ENCODE peak calls at places on chromosome 11, in eight cellular contexts. N is mucosa of gallbladder, Y is spleen, I is cardiac fibroblast, W is type B pancreatic cell, E is SHP77, T is right atrium auricular region, U is cardiac muscle cell. X is an unnamed sample.

GRCh38 chr11:117743121-117743815 is 53.7 kb downstream of the DSCAML1 start:
- DNase-seq in I (no peak), Y (peak; percentile 64), E (no peak), W (no peak), U (no peak), N (no peak), T (no peak), X (no peak)

GRCh38 chr11:102564110-102564509 is 33.6 kb upstream of the MMP7 start:
- DNase-seq in I (peak; percentile 12), N (no peak), W (no peak), E (no peak), T (no peak), U (peak; percentile 36), Y (no peak), X (peak; percentile 59)

GRCh38 chr11:6468712-6469495 is 4.8 kb downstream of the TRIM3 start:
- DNase-seq in I (peak; percentile 96), W (peak; percentile 83), Y (peak; percentile 87), U (peak; percentile 97), E (peak; percentile 32), T (peak; percentile 91), N (peak; percentile 94), X (peak; percentile 97)

GRCh38 chr11:22193348-22194051 is 615 bp downstream of the ANO5 start:
- DNase-seq in E (no peak), I (no peak), W (no peak), Y (peak; percentile 73), U (no peak), N (peak; percentile 10), T (no peak), X (peak; percentile 3)

GRCh38 chr11:13963949-13964770 is 1.6 kb downstream of the SPON1 start:
- DNase-seq in W (no peak), E (no peak), Y (no peak), U (no peak), T (no peak), N (peak; percentile 42), I (no peak), X (no peak)

GRCh38 chr11:2208691-2209369 is 37.2 kb upstream of the TH start:
- DNase-seq in N (peak; percentile 19), E (no peak), U (no peak), Y (peak; percentile 64), I (no peak), W (peak; percentile 68), T (peak; percentile 26), X (no peak)

GRCh38 chr11:126561327-126561893 is 205.9 kb downstream of the ST3GAL4 start:
- DNase-seq in T (no peak), N (peak; percentile 49), Y (no peak), U (peak; percentile 75), I (peak; percentile 71), E (no peak), W (no peak), X (peak; percentile 51)

GRCh38 chr11:77019976-77020591 is 14.1 kb upstream of the B3GNT6 start:
- DNase-seq in T (no peak), Y (no peak), U (peak; percentile 32), W (no peak), E (no peak), N (no peak), I (peak; percentile 17), X (peak; percentile 77)

GRCh38 chr11:115613004-115613403 is 108.8 kb upstream of the CADM1 start:
- DNase-seq in Y (no peak), E (no peak), I (no peak), U (no peak), T (no peak), N (no peak), W (no peak), X (no peak)

GRCh38 chr11:120182790-120183491 is 27.9 kb upstream of the OAF start:
- DNase-seq in U (no peak), E (peak; percentile 6), W (peak; percentile 62), T (peak; percentile 63), Y (peak; percentile 45), N (peak; percentile 29), I (peak; percentile 37), X (no peak)

GRCh38 chr11:120185678-120186407 is 25.0 kb upstream of the OAF start:
- DNase-seq in W (peak; percentile 49), I (no peak), U (no peak), T (no peak), Y (peak; percentile 45), N (no peak), E (no peak), X (no peak)

GRCh38 chr11:877565-877964 is 33.0 kb downstream of the CHID1 start:
- DNase-seq in N (no peak), U (no peak), I (no peak), Y (no peak), E (peak; percentile 4), W (no peak), T (no peak), X (no peak)

GRCh38 chr11:97893612-97894011 is 1127.1 kb upstream of the CNTN5 start:
- DNase-seq in U (no peak), I (no peak), T (no peak), E (peak; percentile 22), N (no peak), Y (no peak), W (no peak), X (no peak)

GRCh38 chr11:69702239-69702668 is 1.6 kb downstream of the FGF19 start:
- DNase-seq in I (no peak), E (no peak), U (no peak), Y (peak; percentile 35), W (peak; percentile 73), T (no peak), N (no peak), X (no peak)

GRCh38 chr11:64591257-64592233 is 525 bp downstream of the SLC22A12 start:
- DNase-seq in W (no peak), E (no peak), Y (peak; percentile 66), U (no peak), T (no peak), I (no peak), N (no peak), X (no peak)

GRCh38 chr11:61586792-61587430 is 6.0 kb upstream of the SYT7 start:
- DNase-seq in Y (no peak), T (no peak), E (no peak), W (no peak), I (no peak), N (no peak), U (no peak), X (no peak)

GRCh38 chr11:33377100-33377851 is 120.1 kb downstream of the HIPK3 start:
- DNase-seq in Y (no peak), N (no peak), W (no peak), I (peak; percentile 68), T (no peak), U (peak; percentile 37), E (no peak), X (peak; percentile 25)

GRCh38 chr11:72229336-72229924 is 4.9 kb downstream of the INPPL1 start:
- DNase-seq in E (no peak), U (no peak), Y (no peak), W (peak; percentile 55), I (no peak), N (no peak), T (no peak), X (no peak)

GRCh38 chr11:47552086-47552580 is 799 bp downstream of the CELF1 start:
- DNase-seq in I (peak; percentile 51), N (no peak), W (no peak), U (peak; percentile 66), E (no peak), T (no peak), Y (no peak), X (peak; percentile 48)

GRCh38 chr11:43578346-43579170 is 102.0 kb upstream of the HSD17B12 start:
- DNase-seq in N (no peak), Y (no peak), W (no peak), I (peak; percentile 15), U (peak; percentile 34), T (no peak), E (no peak), X (no peak)

GRCh38 chr11:78083036-78083435 is 3.4 kb upstream of the NDUFC2 start:
- DNase-seq in T (no peak), N (no peak), Y (no peak), E (no peak), W (no peak), U (peak; percentile 62), I (peak; percentile 28), X (no peak)

GRCh38 chr11:130002352-130002845 is at the start of gene PRDM10:
- DNase-seq in N (peak; percentile 91), I (peak; percentile 96), E (peak; percentile 95), Y (peak; percentile 97), U (peak; percentile 96), T (peak; percentile 91), W (peak; percentile 93), X (no peak)

GRCh38 chr11:29258411-29258810 is 758.4 kb downstream of the KCNA4 start:
- DNase-seq in E (no peak), I (no peak), W (no peak), N (no peak), T (no peak), U (no peak), Y (no peak), X (no peak)

GRCh38 chr11:72353861-72354260 is 80.5 kb downstream of the CLPB start:
- DNase-seq in E (peak; percentile 10), I (peak; percentile 29), T (no peak), N (no peak), Y (no peak), W (no peak), U (peak; percentile 41), X (no peak)

GRCh38 chr11:64713031-64713780 is 9.8 kb downstream of the NRXN2 start:
- DNase-seq in E (no peak), T (no peak), I (peak; percentile 54), U (peak; percentile 67), Y (no peak), W (no peak), N (peak; percentile 29), X (peak; percentile 43)

GRCh38 chr11:35330924-35331323 is 88.4 kb downstream of the SLC1A2 start:
- DNase-seq in E (no peak), I (no peak), N (no peak), U (no peak), Y (no peak), T (no peak), W (no peak), X (no peak)

GRCh38 chr11:111944139-111944538 is 7.0 kb downstream of the DIXDC1 start:
- DNase-seq in T (peak; percentile 62), W (no peak), I (peak; percentile 90), E (no peak), Y (no peak), U (peak; percentile 88), N (no peak), X (peak; percentile 76)

GRCh38 chr11:19959697-19960096 is 200.6 kb downstream of the DBX1 start:
- DNase-seq in N (no peak), W (no peak), E (no peak), T (no peak), I (no peak), Y (no peak), U (no peak), X (no peak)

GRCh38 chr11:101880208-101880607 is 34.6 kb upstream of the CEP126 start:
- DNase-seq in E (peak; percentile 12), I (peak; percentile 85), T (no peak), U (peak; percentile 83), N (peak; percentile 12), Y (no peak), W (no peak), X (peak; percentile 61)

GRCh38 chr11:86747801-86748200 is 52.5 kb upstream of the PRSS23 start:
- DNase-seq in U (no peak), Y (no peak), W (no peak), I (no peak), N (no peak), E (no peak), T (no peak), X (no peak)

X was measured in endothelial cell of umbilical vein.